ENCODE peak calls at places on chromosomes 3 and 15, in nine cellular contexts. B is H9, K is HFF-Myc, V is HuH-7.5, F is skeletal muscle cell, G is H54, U is NCI-H510A treated with DMSO at 0.1 percent for 48 hours, Y is T-cell, C is A172. A is an unnamed sample.
A peak's percentile ranks its signal among the peaks of the same experiment; 100 is the strongest.

GRCh38 chr3:63855333-63855940 is 8.2 kb downstream of the THOC7 start:
- DNase-seq in B (peak; percentile 44), K (no peak), V (no peak), F (no peak), G (no peak), U (no peak), Y (no peak), C (no peak), A (no peak)

GRCh38 chr15:26628879-26629529 is 143.9 kb downstream of the GABRB3 start:
- DNase-seq in B (peak; percentile 95), K (peak; percentile 3), V (no peak), F (no peak), G (no peak), U (no peak), Y (peak; percentile 17), C (no peak), A (peak; percentile 14)

GRCh38 chr15:65355173-65355982 is 22.4 kb downstream of the IGDCC3 start:
- DNase-seq in B (peak; percentile 47), K (no peak), V (peak; percentile 55), F (no peak), G (no peak), U (peak; percentile 10), Y (no peak), C (no peak), A (no peak)

GRCh38 chr3:71542548-71543370 is 40.8 kb downstream of the FOXP1 start:
- DNase-seq in B (no peak), K (peak; percentile 96), V (no peak), F (peak; percentile 89), G (peak; percentile 55), U (peak; percentile 24), Y (no peak), C (peak; percentile 84), A (peak; percentile 88)

GRCh38 chr3:48038971-48039481 is 22.8 kb upstream of the MAP4 start:
- DNase-seq in B (no peak), K (no peak), V (no peak), F (no peak), G (no peak), U (no peak), Y (no peak), C (no peak), A (no peak)

GRCh38 chr3:32405155-32405554 is 13.5 kb downstream of the CMTM7 start:
- DNase-seq in B (no peak), K (no peak), V (no peak), F (no peak), G (no peak), U (no peak), Y (no peak), C (no peak), A (no peak)

GRCh38 chr3:116610124-116610523 is 99.5 kb upstream of the TUSC7 start:
- DNase-seq in B (no peak), K (no peak), V (no peak), F (no peak), G (no peak), U (no peak), Y (no peak), C (no peak), A (no peak)

GRCh38 chr3:12948891-12949711 is 107.7 kb upstream of the RPL32 start:
- DNase-seq in B (no peak), K (no peak), V (no peak), F (no peak), G (peak; percentile 49), U (no peak), Y (no peak), C (peak; percentile 64), A (no peak)

GRCh38 chr3:85560088-85560790 is 601.5 kb downstream of the CADM2 start:
- DNase-seq in B (no peak), K (no peak), V (no peak), F (peak; percentile 5), G (no peak), U (no peak), Y (no peak), C (no peak), A (peak; percentile 68)

GRCh38 chr15:36826948-36827347 is 247.5 kb downstream of the CDIN1 start:
- DNase-seq in B (no peak), K (no peak), V (no peak), F (no peak), G (no peak), U (no peak), Y (no peak), C (no peak), A (no peak)

GRCh38 chr15:68763063-68763462 is 57.6 kb downstream of the ANP32A start:
- DNase-seq in B (no peak), K (no peak), V (no peak), F (no peak), G (no peak), U (no peak), Y (no peak), C (no peak), A (no peak)

GRCh38 chr15:33737687-33738606 is 230.3 kb upstream of the CHRM5 start:
- DNase-seq in B (peak; percentile 74), K (no peak), V (peak; percentile 35), F (no peak), G (peak; percentile 50), U (peak; percentile 46), Y (peak; percentile 6), C (peak; percentile 22), A (peak; percentile 1)

GRCh38 chr3:61901986-61902385 is 340.6 kb downstream of the PTPRG start:
- DNase-seq in B (no peak), K (no peak), V (no peak), F (no peak), G (no peak), U (no peak), Y (no peak), C (no peak), A (no peak)

GRCh38 chr3:108004647-108005046 is 86.2 kb downstream of the CD47 start:
- DNase-seq in B (no peak), K (no peak), V (no peak), F (no peak), G (no peak), U (no peak), Y (no peak), C (no peak), A (no peak)

GRCh38 chr3:107235923-107236315 is 141.3 kb upstream of the CCDC54 start:
- DNase-seq in B (peak; percentile 38), K (peak; percentile 67), V (peak; percentile 67), F (peak; percentile 83), G (peak; percentile 64), U (peak; percentile 67), Y (peak; percentile 32), C (peak; percentile 95), A (peak; percentile 81)

GRCh38 chr3:22117751-22118346 is 366.8 kb upstream of the ZNF385D start:
- DNase-seq in B (no peak), K (peak; percentile 7), V (no peak), F (peak; percentile 13), G (no peak), U (peak; percentile 33), Y (no peak), C (peak; percentile 39), A (peak; percentile 53)